ENCODE peak calls at places on chromosomes 6 and 20, in nine cellular contexts. A, H, N, U, S, J, P, K and Z are unnamed samples.

GRCh38 chr6:169536446-169537170 is 165.2 kb downstream of the WDR27 start:
- DNase-seq in U (no peak), A (no peak), K (no peak), N (no peak), H (no peak), J (no peak), S (no peak), P (no peak), Z (no peak)

GRCh38 chr6:48389146-48390043 is 278.4 kb upstream of the PTCHD4 start:
- DNase-seq in K (no peak), U (no peak), J (no peak), S (no peak), H (no peak), N (no peak), P (no peak), A (no peak), Z (peak)

GRCh38 chr6:13689511-13690256 is 22.0 kb downstream of the RANBP9 start:
- DNase-seq in K (no peak), P (no peak), J (no peak), A (no peak), N (no peak), U (no peak), H (no peak), S (no peak), Z (no peak)

GRCh38 chr20:63529180-63529860 is 7.9 kb downstream of the PTK6 start:
- DNase-seq in J (no peak), P (no peak), K (no peak), A (no peak), S (no peak), H (no peak), N (no peak), U (no peak), Z (no peak)

GRCh38 chr6:43953256-43953655 is 174.0 kb downstream of the MRPL14 start:
- DNase-seq in P (no peak), H (no peak), N (no peak), J (peak), S (no peak), A (no peak), U (no peak), K (no peak), Z (no peak)

GRCh38 chr6:169247991-169248390 is 5.7 kb downstream of the THBS2 start:
- DNase-seq in H (no peak), N (no peak), S (no peak), K (no peak), U (no peak), J (no peak), A (no peak), P (no peak), Z (no peak)

GRCh38 chr6:144931172-144932035 is 646.3 kb downstream of the UTRN start:
- DNase-seq in K (no peak), N (no peak), J (no peak), A (no peak), U (peak), P (no peak), S (peak), H (no peak), Z (no peak)

GRCh38 chr6:138833819-138834539 is 38.1 kb downstream of the ECT2L start:
- DNase-seq in P (no peak), H (no peak), A (no peak), N (no peak), S (no peak), J (no peak), U (no peak), K (no peak), Z (peak)

GRCh38 chr6:145963216-145964068 is 716 bp downstream of the SHPRH start:
- DNase-seq in S (peak), N (peak), H (peak), U (no peak), K (no peak), J (peak), P (peak), A (no peak), Z (peak)

GRCh38 chr20:21705466-21706344 is at the start of gene PAX1:
- DNase-seq in U (no peak), S (no peak), A (no peak), K (no peak), N (no peak), H (no peak), P (no peak), J (no peak), Z (no peak)

GRCh38 chr6:133743621-133744020 is 145.3 kb upstream of the TCF21 start:
- DNase-seq in S (no peak), P (no peak), U (no peak), A (no peak), H (no peak), J (no peak), K (no peak), N (no peak), Z (no peak)

GRCh38 chr6:136608991-136609390 is 58.8 kb upstream of the MAP7 start:
- DNase-seq in A (no peak), U (no peak), K (no peak), S (no peak), P (no peak), N (no peak), H (no peak), J (no peak), Z (no peak)